ENCODE peak calls at places on chromosomes 11 and 22, in eight cellular contexts. A is NCI-H1105, X is lower leg skin, C is kidney tubule cell, E is EL, W is NCI-H146, Y is LoVo, T is tibial nerve. L is an unnamed sample.

GRCh38 chr11:101010899-101011298 is 118.7 kb downstream of the PGR start:
- DNase-seq in A (no peak), X (no peak), C (peak), E (peak), W (no peak), Y (no peak), T (no peak), L (peak)

GRCh38 chr22:20430641-20431519 is 6.7 kb downstream of the SCARF2 start:
- DNase-seq in A (peak), X (no peak), C (peak), E (no peak), W (peak), Y (peak), T (no peak), L (peak)

GRCh38 chr22:41009222-41009948 is 58.2 kb downstream of the RBX1 start:
- DNase-seq in A (no peak), X (no peak), C (no peak), E (peak), W (peak), Y (no peak), T (no peak), L (peak)

GRCh38 chr11:131999084-131999483 is 628.7 kb downstream of the NTM start:
- DNase-seq in A (peak), X (no peak), C (peak), E (no peak), W (peak), Y (no peak), T (no peak), L (no peak)

GRCh38 chr11:32892355-32893090 is at the start of gene QSER1:
- DNase-seq in A (peak), X (peak), C (peak), E (peak), W (peak), Y (peak), T (peak), L (peak)

GRCh38 chr11:75673977-75674582 is 5.2 kb upstream of the MAP6 start:
- DNase-seq in A (no peak), X (no peak), C (peak), E (peak), W (no peak), Y (no peak), T (no peak), L (no peak)

GRCh38 chr22:22033803-22034468 is 51.3 kb upstream of the TOP3B start:
- DNase-seq in A (no peak), X (no peak), C (no peak), E (no peak), W (no peak), Y (no peak), T (no peak), L (no peak)

GRCh38 chr11:8209208-8209807 is 40.5 kb upstream of the RIC3 start:
- DNase-seq in A (no peak), X (no peak), C (no peak), E (no peak), W (peak), Y (no peak), T (no peak), L (peak)

GRCh38 chr11:13667245-13667644 is 1.2 kb upstream of the FAR1 start:
- DNase-seq in A (no peak), X (no peak), C (no peak), E (peak), W (no peak), Y (no peak), T (no peak), L (no peak)